ENCODE peak calls at places on chromosomes 1 and 21, in six cellular contexts. T is cardiac muscle cell, Y is hypothalamus, A is GM10248, W is SK-N-DZ, H is foreskin keratinocyte. N is an unnamed sample.

GRCh38 chr1:109751531-109752260 is 10.9 kb upstream of the GSTM3 start:
- DNase-seq in A (no peak), W (no peak), Y (no peak), T (no peak), H (no peak), N (no peak)

GRCh38 chr1:37432636-37433035 is 41.7 kb upstream of the ZC3H12A start:
- DNase-seq in H (no peak), W (no peak), T (no peak), Y (no peak), A (no peak), N (no peak)

GRCh38 chr1:224579526-224579925 is 36.6 kb upstream of the CNIH3 start:
- DNase-seq in H (no peak), Y (no peak), T (no peak), W (no peak), A (no peak), N (peak; percentile 61)

GRCh38 chr1:225763815-225764548 is 13.6 kb upstream of the SRP9 start:
- DNase-seq in H (no peak), A (no peak), T (no peak), W (no peak), Y (no peak), N (no peak)

GRCh38 chr1:14009576-14009975 is 309.6 kb downstream of the PRDM2 start:
- DNase-seq in T (no peak), A (no peak), H (no peak), Y (no peak), W (no peak), N (no peak)

GRCh38 chr1:172533511-172534116 is 664 bp downstream of the SUCO start:
- DNase-seq in T (peak; percentile 31), A (peak; percentile 10), H (peak; percentile 37), Y (no peak), W (peak; percentile 39), N (peak; percentile 50)

GRCh38 chr21:38774152-38774551 is 31.6 kb upstream of the ETS2 start:
- DNase-seq in W (no peak), Y (no peak), A (no peak), H (no peak), T (no peak), N (no peak)

GRCh38 chr1:164466429-164466828 is 92.6 kb upstream of the PBX1 start:
- DNase-seq in Y (no peak), T (no peak), W (no peak), H (no peak), A (no peak), N (no peak)

GRCh38 chr1:2499986-2500596 is 24.0 kb downstream of the PLCH2 start:
- DNase-seq in W (no peak), H (no peak), Y (no peak), A (no peak), T (no peak), N (no peak)